ENCODE peak calls at places on chromosomes 16 and 17, in four cellular contexts. N, W, F and L are unnamed samples.

GRCh38 chr16:47574091-47575054 is 113.2 kb downstream of the PHKB start:
- DNase-seq in N (peak), W (no peak), F (peak), L (no peak)

GRCh38 chr17:57708401-57708800 is 36.7 kb downstream of the CCDC182 start:
- DNase-seq in N (no peak), W (no peak), F (no peak), L (no peak)

GRCh38 chr17:71378036-71378435 is 742.8 kb upstream of the SOX9 start:
- DNase-seq in N (no peak), W (no peak), F (no peak), L (no peak)

GRCh38 chr17:65170839-65171238 is 33.7 kb downstream of the RGS9 start:
- DNase-seq in N (no peak), W (no peak), F (no peak), L (no peak)

GRCh38 chr16:24975428-24975889 is 39.7 kb downstream of the ARHGAP17 start:
- DNase-seq in N (peak), W (no peak), F (peak), L (no peak)

GRCh38 chr16:76946879-76947278 is 244.1 kb upstream of the MON1B start:
- DNase-seq in N (no peak), W (no peak), F (no peak), L (no peak)

GRCh38 chr17:50785942-50786570 is 18.7 kb upstream of the ANKRD40CL start:
- DNase-seq in N (no peak), W (no peak), F (no peak), L (no peak)

GRCh38 chr16:11386791-11387546 is 41.7 kb downstream of the RMI2 start:
- DNase-seq in N (peak), W (no peak), F (no peak), L (peak)

GRCh38 chr16:84800118-84800517 is 19.7 kb upstream of the CRISPLD2 start:
- DNase-seq in N (no peak), W (no peak), F (no peak), L (no peak)

GRCh38 chr17:9291912-9292562 is 270.7 kb downstream of the NTN1 start:
- DNase-seq in N (peak), W (no peak), F (peak), L (no peak)

GRCh38 chr16:79190542-79190941 is 410.0 kb downstream of the MAF start:
- DNase-seq in N (no peak), W (no peak), F (no peak), L (no peak)

GRCh38 chr16:89841275-89841674 is 13.0 kb downstream of the SPIRE2 start:
- DNase-seq in N (peak), W (no peak), F (no peak), L (no peak)

GRCh38 chr17:73553311-73553710 is 90.9 kb downstream of the SDK2 start:
- DNase-seq in N (no peak), W (no peak), F (no peak), L (no peak)

GRCh38 chr17:78731904-78732303 is 50.2 kb downstream of the CYTH1 start:
- DNase-seq in N (no peak), W (no peak), F (no peak), L (no peak)

GRCh38 chr17:9402590-9403199 is 172.9 kb downstream of the STX8 start:
- DNase-seq in N (peak), W (peak), F (peak), L (peak)

GRCh38 chr17:67074781-67075180 is 30.4 kb downstream of the CACNG1 start:
- DNase-seq in N (no peak), W (no peak), F (no peak), L (no peak)

GRCh38 chr16:77531741-77532140 is 96.9 kb upstream of the ADAMTS18 start:
- DNase-seq in N (no peak), W (no peak), F (peak), L (no peak)

GRCh38 chr17:79923974-79924638 is 84.9 kb upstream of the CBX4 start:
- DNase-seq in N (peak), W (peak), F (peak), L (peak)

GRCh38 chr17:19744922-19745757 is 3.0 kb downstream of the ALDH3A1 start:
- DNase-seq in N (peak), W (no peak), F (peak), L (peak)

GRCh38 chr16:84044108-84044488 is 1.5 kb upstream of the SLC38A8 start:
- DNase-seq in N (peak), W (peak), F (peak), L (peak)

GRCh38 chr16:46789499-46790414 is 41.2 kb downstream of the C16orf87 start:
- DNase-seq in N (peak), W (peak), F (peak), L (peak)

GRCh38 chr17:9666461-9667050 is 21.2 kb downstream of the USP43 start:
- DNase-seq in N (no peak), W (no peak), F (no peak), L (no peak)

GRCh38 chr17:416293-417206 is 63.9 kb upstream of the RPH3AL start:
- DNase-seq in N (peak), W (no peak), F (no peak), L (peak)

GRCh38 chr17:62688398-62689140 is 61.1 kb downstream of the MRC2 start:
- DNase-seq in N (no peak), W (no peak), F (no peak), L (no peak)

GRCh38 chr16:53029971-53030370 is 22.7 kb downstream of the CHD9NB start:
- DNase-seq in N (no peak), W (no peak), F (no peak), L (no peak)

GRCh38 chr17:79192503-79193500 is 118.2 kb downstream of the ENGASE start:
- DNase-seq in N (peak), W (no peak), F (peak), L (peak)

GRCh38 chr17:75755205-75755901 is 9.6 kb downstream of the GALK1 start:
- DNase-seq in N (no peak), W (no peak), F (peak), L (no peak)

GRCh38 chr17:10197721-10198508 is 491 bp downstream of the GAS7 start:
- DNase-seq in N (peak), W (no peak), F (no peak), L (no peak)

GRCh38 chr16:67128417-67128816 is 18.7 kb downstream of the PHAF1 start:
- DNase-seq in N (no peak), W (no peak), F (no peak), L (no peak)

GRCh38 chr17:17757391-17757791 is 76.1 kb downstream of the RAI1 start:
- DNase-seq in N (peak), W (no peak), F (no peak), L (no peak)

GRCh38 chr16:55179858-55180585 is 144.0 kb upstream of the IRX6 start:
- DNase-seq in N (no peak), W (no peak), F (no peak), L (no peak)

GRCh38 chr17:74690409-74690825 is 22.3 kb downstream of the CD300LF start:
- DNase-seq in N (no peak), W (no peak), F (no peak), L (no peak)

GRCh38 chr16:74107795-74108610 is 188.6 kb upstream of the PSMD7 start:
- DNase-seq in N (peak), W (peak), F (peak), L (peak)

GRCh38 chr17:60602385-60602742 is 2.4 kb downstream of the PPM1D start:
- DNase-seq in N (no peak), W (no peak), F (peak), L (no peak)